ENCODE peak calls at places on chromosomes 7 and 10, in nine cellular contexts. H is tibial nerve, L is B cell, A is omental fat pad, D is IMR-90, B is brain microvascular endothelial cell, X is Peyer's patch, M is transverse colon, W is foreskin fibroblast. N is an unnamed sample.

GRCh38 chr10:14904316-14904732 is 25.7 kb downstream of the SUV39H2 start:
- DNase-seq in H (no peak), L (peak), A (no peak), D (peak), B (peak), X (no peak), M (no peak), W (peak), N (peak)

GRCh38 chr10:89283174-89283987 is 18.5 kb upstream of the IFIT2 start:
- DNase-seq in H (no peak), L (no peak), A (no peak), D (peak), B (no peak), X (no peak), M (no peak), W (no peak), N (no peak)

GRCh38 chr7:85184599-85185354 is 2.1 kb downstream of the SEMA3D start:
- DNase-seq in H (no peak), L (no peak), A (peak), D (peak), B (peak), X (peak), M (peak), W (peak), N (peak)

GRCh38 chr10:113612154-113612553 is 51.7 kb downstream of the NRAP start:
- DNase-seq in H (no peak), L (no peak), A (no peak), D (no peak), B (no peak), X (no peak), M (no peak), W (no peak), N (no peak)

GRCh38 chr7:24721378-24722030 is 35.8 kb downstream of the GSDME start:
- DNase-seq in H (no peak), L (no peak), A (no peak), D (no peak), B (no peak), X (no peak), M (no peak), W (no peak), N (no peak)

GRCh38 chr10:62724465-62724864 is 80.1 kb upstream of the ADO start:
- DNase-seq in H (no peak), L (no peak), A (no peak), D (no peak), B (no peak), X (no peak), M (no peak), W (no peak), N (no peak)

GRCh38 chr10:93422121-93422520 is 60.0 kb downstream of the MYOF start:
- DNase-seq in H (no peak), L (no peak), A (no peak), D (peak), B (peak), X (no peak), M (no peak), W (no peak), N (no peak)

GRCh38 chr10:3486346-3487065 is 298.5 kb downstream of the KLF6 start:
- DNase-seq in H (no peak), L (peak), A (no peak), D (peak), B (no peak), X (peak), M (peak), W (no peak), N (no peak)

GRCh38 chr10:88786032-88786770 is 16.3 kb upstream of the LIPM start:
- DNase-seq in H (no peak), L (no peak), A (no peak), D (no peak), B (no peak), X (no peak), M (no peak), W (no peak), N (no peak)

GRCh38 chr7:30510124-30511074 is 5.8 kb upstream of the GGCT start:
- DNase-seq in H (no peak), L (peak), A (no peak), D (peak), B (no peak), X (peak), M (peak), W (no peak), N (no peak)

GRCh38 chr7:14583518-14583917 is 319.0 kb downstream of the DGKB start:
- DNase-seq in H (no peak), L (no peak), A (no peak), D (no peak), B (no peak), X (no peak), M (no peak), W (no peak), N (no peak)

GRCh38 chr7:78172138-78172887 is 373.7 kb downstream of the PHTF2 start:
- DNase-seq in H (no peak), L (no peak), A (no peak), D (no peak), B (no peak), X (no peak), M (no peak), W (no peak), N (no peak)

GRCh38 chr7:24971333-24972165 is 8.4 kb downstream of the OSBPL3 start:
- DNase-seq in H (no peak), L (no peak), A (no peak), D (peak), B (peak), X (no peak), M (no peak), W (peak), N (no peak)

GRCh38 chr10:131134651-131135050 is 176.9 kb downstream of the TCERG1L start:
- DNase-seq in H (no peak), L (no peak), A (no peak), D (no peak), B (no peak), X (no peak), M (no peak), W (no peak), N (no peak)

GRCh38 chr10:109474817-109475216 is 448.5 kb downstream of the XPNPEP1 start:
- DNase-seq in H (no peak), L (no peak), A (no peak), D (no peak), B (no peak), X (no peak), M (no peak), W (no peak), N (no peak)

GRCh38 chr7:110804501-110804900 is 286.4 kb upstream of the LRRN3 start:
- DNase-seq in H (no peak), L (no peak), A (no peak), D (no peak), B (no peak), X (no peak), M (no peak), W (no peak), N (no peak)

GRCh38 chr10:3666525-3667302 is 118.3 kb downstream of the KLF6 start:
- DNase-seq in H (no peak), L (no peak), A (no peak), D (no peak), B (no peak), X (peak), M (no peak), W (no peak), N (no peak)

GRCh38 chr10:130747359-130747758 is 564.2 kb downstream of the TCERG1L start:
- DNase-seq in H (no peak), L (no peak), A (no peak), D (no peak), B (no peak), X (peak), M (no peak), W (no peak), N (no peak)

GRCh38 chr10:121518321-121518720 is 79.9 kb downstream of the FGFR2 start:
- DNase-seq in H (no peak), L (no peak), A (no peak), D (no peak), B (no peak), X (no peak), M (no peak), W (no peak), N (no peak)

GRCh38 chr7:149873074-149873967 is 448 bp upstream of the ATP6V0E2 start:
- DNase-seq in H (peak), L (peak), A (peak), D (peak), B (peak), X (peak), M (peak), W (peak), N (peak)

GRCh38 chr7:103748680-103749079 is 240.8 kb downstream of the RELN start:
- DNase-seq in H (no peak), L (no peak), A (no peak), D (no peak), B (no peak), X (no peak), M (no peak), W (no peak), N (no peak)

GRCh38 chr10:123746520-123746919 is 80.4 kb downstream of the GPR26 start:
- DNase-seq in H (no peak), L (no peak), A (no peak), D (no peak), B (no peak), X (no peak), M (no peak), W (no peak), N (no peak)

GRCh38 chr7:152615052-152615741 is 60.7 kb downstream of the XRCC2 start:
- DNase-seq in H (no peak), L (no peak), A (no peak), D (no peak), B (no peak), X (no peak), M (no peak), W (no peak), N (no peak)

GRCh38 chr10:24406809-24407483 is 198.0 kb downstream of the KIAA1217 start:
- DNase-seq in H (no peak), L (no peak), A (no peak), D (no peak), B (no peak), X (no peak), M (no peak), W (no peak), N (no peak)

GRCh38 chr7:130961128-130961601 is 227.2 kb upstream of the KLF14 start:
- DNase-seq in H (no peak), L (peak), A (no peak), D (peak), B (peak), X (peak), M (peak), W (no peak), N (peak)

GRCh38 chr10:19819419-19820033 is 3.3 kb downstream of the PLXDC2 start:
- DNase-seq in H (no peak), L (peak), A (no peak), D (peak), B (peak), X (peak), M (peak), W (peak), N (peak)

GRCh38 chr7:4725014-4725951 is 43.2 kb downstream of the FOXK1 start:
- DNase-seq in H (peak), L (peak), A (no peak), D (peak), B (peak), X (peak), M (peak), W (peak), N (peak)

GRCh38 chr7:126780993-126781392 is 471.7 kb downstream of the GRM8 start:
- DNase-seq in H (no peak), L (no peak), A (no peak), D (no peak), B (no peak), X (no peak), M (no peak), W (no peak), N (peak)

GRCh38 chr7:111958889-111959288 is 247.3 kb downstream of the DOCK4 start:
- DNase-seq in H (no peak), L (no peak), A (no peak), D (no peak), B (no peak), X (no peak), M (no peak), W (no peak), N (no peak)

GRCh38 chr7:921581-922333 is 32.7 kb downstream of the ADAP1 start:
- DNase-seq in H (peak), L (no peak), A (peak), D (no peak), B (no peak), X (peak), M (peak), W (no peak), N (no peak)

GRCh38 chr10:24209946-24210491 is 1.1 kb downstream of the KIAA1217 start:
- DNase-seq in H (no peak), L (no peak), A (no peak), D (peak), B (peak), X (no peak), M (no peak), W (peak), N (peak)

GRCh38 chr10:852386-852785 is 79.1 kb downstream of the LARP4B start:
- DNase-seq in H (no peak), L (no peak), A (no peak), D (no peak), B (no peak), X (no peak), M (no peak), W (no peak), N (no peak)

GRCh38 chr7:156692849-156693248 is 52.3 kb downstream of the RNF32 start:
- DNase-seq in H (no peak), L (no peak), A (no peak), D (no peak), B (no peak), X (no peak), M (no peak), W (no peak), N (no peak)

GRCh38 chr7:157402388-157402703 is 65.5 kb downstream of the DNAJB6 start:
- DNase-seq in H (no peak), L (no peak), A (no peak), D (no peak), B (no peak), X (no peak), M (no peak), W (no peak), N (no peak)

GRCh38 chr10:14815681-14816080 is 22.2 kb downstream of the CDNF start:
- DNase-seq in H (no peak), L (no peak), A (no peak), D (peak), B (no peak), X (no peak), M (no peak), W (peak), N (no peak)

GRCh38 chr7:40192036-40192435 is 57.2 kb downstream of the SUGCT start:
- DNase-seq in H (no peak), L (no peak), A (no peak), D (peak), B (no peak), X (no peak), M (no peak), W (peak), N (no peak)

GRCh38 chr7:40186586-40186985 is 51.8 kb downstream of the SUGCT start:
- DNase-seq in H (no peak), L (no peak), A (no peak), D (no peak), B (no peak), X (no peak), M (no peak), W (no peak), N (no peak)
- TF ChIP-seq CTCF in H (no peak), L (no peak), A (no peak), D (no peak), B (peak), X (no peak), M (no peak), W (peak), N (no peak)

DNA sequence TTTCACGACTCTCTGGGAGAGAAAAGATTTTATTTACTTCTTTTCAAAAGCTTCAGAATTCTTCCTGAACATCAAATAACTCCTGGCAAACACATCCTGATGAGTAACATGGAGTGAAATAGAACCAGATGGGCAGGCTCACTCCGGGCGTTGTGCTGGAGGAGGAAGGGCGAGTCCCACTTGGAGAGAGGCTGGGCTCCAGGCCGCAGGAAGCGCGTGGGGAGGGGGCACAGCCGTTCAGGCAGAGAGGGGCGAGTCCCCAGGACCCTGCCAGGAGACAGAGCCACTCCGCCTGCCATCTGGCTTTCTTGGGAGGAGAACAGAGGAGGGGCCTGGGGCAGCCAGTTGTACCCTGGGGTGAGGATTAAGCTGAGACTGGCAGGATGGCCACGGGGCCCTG is 265.9 kb upstream of the ZMIZ1 start:
- DNase-seq in H (peak), L (no peak), A (no peak), D (peak), B (no peak), X (peak), M (peak), W (peak), N (no peak)
- TF ChIP-seq CTCF in H (no peak), L (no peak), A (no peak), D (no peak), B (no peak), X (no peak), M (no peak), W (no peak), N (no peak)

DNA sequence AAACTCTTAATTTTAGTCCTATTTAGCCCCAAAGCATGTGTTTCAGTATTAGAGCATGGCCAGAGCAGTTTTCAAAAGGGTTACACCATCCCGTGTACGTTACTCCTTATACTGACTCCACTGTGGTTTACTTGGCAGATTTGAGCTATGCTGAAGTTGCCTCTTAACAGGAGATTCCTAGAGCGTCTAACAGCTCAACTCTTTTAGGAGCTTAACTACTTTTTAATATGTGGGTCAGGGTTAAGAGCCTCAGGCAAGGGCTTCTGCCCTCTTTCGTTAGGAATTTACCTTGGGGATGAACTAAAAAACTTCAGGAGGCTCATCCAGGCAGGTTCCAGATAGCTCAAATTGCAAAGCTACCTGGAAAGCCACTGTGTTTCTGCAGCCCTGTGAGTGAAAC is 674.8 kb upstream of the C7orf33 start:
- DNase-seq in H (no peak), L (no peak), A (no peak), D (no peak), B (no peak), X (no peak), M (no peak), W (no peak), N (no peak)
- TF ChIP-seq CTCF in H (no peak), L (no peak), A (no peak), D (no peak), B (no peak), X (no peak), M (no peak), W (no peak), N (no peak)

GRCh38 chr7:45324683-45325237 is 167.2 kb downstream of the RAMP3 start:
- DNase-seq in H (no peak), L (no peak), A (no peak), D (no peak), B (no peak), X (no peak), M (no peak), W (no peak), N (no peak)

GRCh38 chr7:45328397-45329080 is 170.9 kb downstream of the RAMP3 start:
- DNase-seq in H (no peak), L (no peak), A (no peak), D (no peak), B (no peak), X (no peak), M (no peak), W (no peak), N (no peak)

GRCh38 chr7:45325378-45325777 is 167.8 kb downstream of the RAMP3 start:
- DNase-seq in H (no peak), L (no peak), A (no peak), D (no peak), B (no peak), X (no peak), M (no peak), W (no peak), N (no peak)
- TF ChIP-seq CTCF in H (no peak), L (no peak), A (no peak), D (no peak), B (no peak), X (no peak), M (no peak), W (no peak), N (no peak)

DNA sequence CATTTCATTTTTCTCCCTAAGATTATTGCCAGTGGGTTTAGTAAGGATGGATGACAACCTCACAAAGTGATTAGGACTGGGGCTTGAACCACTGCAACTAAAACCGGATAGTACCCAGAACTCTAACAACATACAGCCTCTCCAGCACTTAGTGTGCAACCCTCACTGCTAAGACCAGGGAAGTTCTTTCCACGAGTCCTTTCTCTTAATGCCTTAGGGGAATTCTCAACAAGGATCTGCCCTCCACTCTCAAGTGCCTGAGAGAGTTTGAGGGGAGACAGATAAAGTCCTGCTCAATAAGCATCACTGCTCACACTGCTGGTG is 104.6 kb downstream of the NRP1 start:
- DNase-seq in H (no peak), L (no peak), A (no peak), D (no peak), B (no peak), X (no peak), M (no peak), W (no peak), N (no peak)
- TF ChIP-seq CTCF in H (no peak), L (no peak), A (no peak), D (no peak), B (no peak), X (no peak), M (no peak), W (no peak), N (no peak)

DNA sequence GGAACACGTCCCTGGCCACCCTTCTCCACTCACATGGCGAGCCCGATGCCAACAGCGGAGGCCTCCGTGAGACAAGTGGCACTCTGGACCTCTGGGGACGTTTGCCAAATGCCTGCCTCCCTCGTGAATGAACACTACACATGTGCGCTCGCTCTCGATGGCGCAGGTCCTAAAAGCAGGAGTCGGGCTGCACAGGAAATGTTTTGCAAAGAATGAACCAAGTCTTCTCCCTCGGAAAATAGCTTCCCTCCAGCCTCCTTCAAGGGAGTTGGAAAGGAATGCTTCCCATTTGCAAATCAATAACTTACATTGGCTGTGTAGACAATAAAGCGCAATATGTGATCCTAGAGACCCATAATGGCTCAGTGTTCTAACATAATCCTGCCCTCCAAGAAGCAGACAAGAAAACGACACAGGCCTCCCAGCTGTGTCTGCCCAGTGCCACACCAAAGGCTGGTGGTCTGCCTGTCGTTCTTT is 38.6 kb downstream of the ATXN7L1 start:
- DNase-seq in H (no peak), L (no peak), A (no peak), D (no peak), B (no peak), X (no peak), M (peak), W (no peak), N (no peak)
- TF ChIP-seq CTCF in H (no peak), L (no peak), A (no peak), D (no peak), B (no peak), X (no peak), M (no peak), W (no peak), N (no peak)